ENCODE peak calls at places on chromosomes 5 and 9, in six cellular contexts. One of them, this sample, is unnamed.

GRCh38 chr9:93536874-93537273 is 39.5 kb upstream of the PHF2 start:
- DNase-seq in body of pancreas: no peak
- DNase-seq in MM.1S: no peak
- DNase-seq in upper lobe of right lung: no peak
- DNase-seq in H9: no peak
- DNase-seq in neural progenitor cell: peak; percentile 12
- DNase-seq in this sample: no peak

GRCh38 chr5:142472306-142472951 is 147.6 kb upstream of the SPRY4 start:
- DNase-seq in body of pancreas: no peak
- DNase-seq in MM.1S: no peak
- DNase-seq in upper lobe of right lung: no peak
- DNase-seq in H9: no peak
- DNase-seq in neural progenitor cell: no peak
- DNase-seq in this sample: peak; percentile 9

GRCh38 chr9:84811726-84812074 is 142.2 kb downstream of the NTRK2 start:
- DNase-seq in body of pancreas: no peak
- DNase-seq in MM.1S: no peak
- DNase-seq in upper lobe of right lung: no peak
- DNase-seq in H9: no peak
- DNase-seq in neural progenitor cell: peak; percentile 7
- DNase-seq in this sample: no peak

GRCh38 chr9:84419203-84419602 is 78.6 kb upstream of the SLC28A3 start:
- DNase-seq in body of pancreas: no peak
- DNase-seq in MM.1S: no peak
- DNase-seq in upper lobe of right lung: no peak
- DNase-seq in H9: no peak
- DNase-seq in neural progenitor cell: peak; percentile 31
- DNase-seq in this sample: no peak

GRCh38 chr9:133979921-133980863 is 11.9 kb downstream of the VAV2 start:
- DNase-seq in body of pancreas: peak; percentile 83
- DNase-seq in MM.1S: no peak
- DNase-seq in upper lobe of right lung: peak; percentile 60
- DNase-seq in H9: no peak
- DNase-seq in neural progenitor cell: no peak
- DNase-seq in this sample: no peak

GRCh38 chr9:132973713-132974112 is 4.8 kb upstream of the GFI1B start:
- DNase-seq in body of pancreas: no peak
- DNase-seq in MM.1S: peak; percentile 20
- DNase-seq in upper lobe of right lung: no peak
- DNase-seq in H9: no peak
- DNase-seq in neural progenitor cell: no peak
- DNase-seq in this sample: no peak

GRCh38 chr5:36936309-36936708 is 59.7 kb downstream of the NIPBL start:
- DNase-seq in body of pancreas: no peak
- DNase-seq in MM.1S: no peak
- DNase-seq in upper lobe of right lung: no peak
- DNase-seq in H9: no peak
- DNase-seq in neural progenitor cell: no peak
- DNase-seq in this sample: no peak

GRCh38 chr5:35089688-35090314 is 42.1 kb upstream of the AGXT2 start:
- DNase-seq in body of pancreas: peak; percentile 64
- DNase-seq in MM.1S: peak; percentile 45
- DNase-seq in upper lobe of right lung: no peak
- DNase-seq in H9: peak; percentile 73
- DNase-seq in neural progenitor cell: peak; percentile 73
- DNase-seq in this sample: peak; percentile 31

GRCh38 chr5:87081511-87082372 is 185.9 kb upstream of the RASA1 start:
- DNase-seq in body of pancreas: no peak
- DNase-seq in MM.1S: peak; percentile 68
- DNase-seq in upper lobe of right lung: no peak
- DNase-seq in H9: no peak
- DNase-seq in neural progenitor cell: no peak
- DNase-seq in this sample: no peak

GRCh38 chr9:34992376-34992951 is 2.9 kb downstream of the DNAJB5 start:
- DNase-seq in body of pancreas: peak; percentile 48
- DNase-seq in MM.1S: no peak
- DNase-seq in upper lobe of right lung: no peak
- DNase-seq in H9: peak; percentile 45
- DNase-seq in neural progenitor cell: peak; percentile 8
- DNase-seq in this sample: no peak

GRCh38 chr9:84254972-84255371 is 85.6 kb downstream of the SLC28A3 start:
- DNase-seq in body of pancreas: peak; percentile 61
- DNase-seq in MM.1S: no peak
- DNase-seq in upper lobe of right lung: peak; percentile 68
- DNase-seq in H9: no peak
- DNase-seq in neural progenitor cell: no peak
- DNase-seq in this sample: no peak

GRCh38 chr9:131476777-131477345 is 25.9 kb upstream of the POMT1 start:
- DNase-seq in body of pancreas: no peak
- DNase-seq in MM.1S: no peak
- DNase-seq in upper lobe of right lung: peak; percentile 57
- DNase-seq in H9: no peak
- DNase-seq in neural progenitor cell: no peak
- DNase-seq in this sample: no peak

GRCh38 chr9:127336086-127336485 is 60.9 kb upstream of the SLC2A8 start:
- DNase-seq in body of pancreas: no peak
- DNase-seq in MM.1S: no peak
- DNase-seq in upper lobe of right lung: no peak
- DNase-seq in H9: no peak
- DNase-seq in neural progenitor cell: no peak
- DNase-seq in this sample: no peak

GRCh38 chr9:79736051-79736450 is 164.3 kb downstream of the TLE4 start:
- DNase-seq in body of pancreas: no peak
- DNase-seq in MM.1S: no peak
- DNase-seq in upper lobe of right lung: no peak
- DNase-seq in H9: no peak
- DNase-seq in neural progenitor cell: no peak
- DNase-seq in this sample: no peak

GRCh38 chr5:141355641-141356040 is 820 bp downstream of the PCDHGA4 start:
- DNase-seq in body of pancreas: no peak
- DNase-seq in MM.1S: no peak
- DNase-seq in upper lobe of right lung: no peak
- DNase-seq in H9: no peak
- DNase-seq in neural progenitor cell: no peak
- DNase-seq in this sample: no peak

GRCh38 chr5:141359790-141360426 is at the start of gene PCDHGB2:
- DNase-seq in body of pancreas: no peak
- DNase-seq in MM.1S: peak; percentile 50
- DNase-seq in upper lobe of right lung: no peak
- DNase-seq in H9: peak; percentile 50
- DNase-seq in neural progenitor cell: peak; percentile 38
- DNase-seq in this sample: no peak

GRCh38 chr5:141354900-141355469 is at the start of gene PCDHGA4:
- DNase-seq in body of pancreas: no peak
- DNase-seq in MM.1S: no peak
- DNase-seq in upper lobe of right lung: no peak
- DNase-seq in H9: no peak
- DNase-seq in neural progenitor cell: no peak
- DNase-seq in this sample: no peak

GRCh38 chr5:141356950-141357349 is 2.1 kb downstream of the PCDHGA4 start:
- DNase-seq in body of pancreas: no peak
- DNase-seq in MM.1S: no peak
- DNase-seq in upper lobe of right lung: no peak
- DNase-seq in H9: no peak
- DNase-seq in neural progenitor cell: no peak
- DNase-seq in this sample: no peak

DNA sequence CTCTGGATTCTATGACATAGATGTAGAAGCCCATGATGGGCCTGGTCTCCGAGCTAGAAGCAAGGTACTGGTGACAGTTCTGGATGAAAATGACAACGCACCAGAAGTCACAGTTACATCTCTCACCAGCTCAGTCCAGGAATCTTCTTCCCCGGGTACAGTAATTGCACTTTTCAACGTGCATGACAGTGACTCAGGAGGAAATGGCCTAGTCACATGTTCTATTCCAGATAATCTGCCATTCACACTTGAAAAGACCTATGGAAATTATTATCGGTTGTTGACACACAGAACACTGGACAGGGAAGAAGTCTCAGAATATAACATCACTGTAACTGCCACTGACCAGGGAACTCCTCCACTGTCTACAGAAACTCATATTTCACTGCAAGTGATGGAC is 1.3 kb downstream of the PCDHGA4 start:
- DNase-seq in body of pancreas: no peak
- DNase-seq in MM.1S: no peak
- DNase-seq in upper lobe of right lung: no peak
- DNase-seq in H9: no peak
- DNase-seq in neural progenitor cell: no peak
- DNase-seq in this sample: no peak
- H3K9me3 ChIP-seq in body of pancreas: peaks cover 5% of the 10 kb centered on the region
- H3K9me3 ChIP-seq in MM.1S: no peaks in the 10 kb centered on the region
- H3K9me3 ChIP-seq in upper lobe of right lung: peaks cover 20% of the 10 kb centered on the region
- H3K9me3 ChIP-seq in H9: peaks cover 29% of the 10 kb centered on the region
- H3K9me3 ChIP-seq in neural progenitor cell: peaks cover 17% of the 10 kb centered on the region
- H3K9me3 ChIP-seq in this sample: peaks cover 27% of the 10 kb centered on the region

GRCh38 chr9:72814083-72814482 is 138.8 kb downstream of the ALDH1A1 start:
- DNase-seq in body of pancreas: no peak
- DNase-seq in MM.1S: no peak
- DNase-seq in upper lobe of right lung: no peak
- DNase-seq in H9: no peak
- DNase-seq in neural progenitor cell: no peak
- DNase-seq in this sample: no peak
- TF ChIP-seq CTCF in body of pancreas: no peak
- TF ChIP-seq CTCF in MM.1S: no peak
- TF ChIP-seq CTCF in upper lobe of right lung: no peak
- TF ChIP-seq CTCF in H9: no peak
- TF ChIP-seq CTCF in neural progenitor cell: no peak
- TF ChIP-seq CTCF in this sample: no peak

DNA sequence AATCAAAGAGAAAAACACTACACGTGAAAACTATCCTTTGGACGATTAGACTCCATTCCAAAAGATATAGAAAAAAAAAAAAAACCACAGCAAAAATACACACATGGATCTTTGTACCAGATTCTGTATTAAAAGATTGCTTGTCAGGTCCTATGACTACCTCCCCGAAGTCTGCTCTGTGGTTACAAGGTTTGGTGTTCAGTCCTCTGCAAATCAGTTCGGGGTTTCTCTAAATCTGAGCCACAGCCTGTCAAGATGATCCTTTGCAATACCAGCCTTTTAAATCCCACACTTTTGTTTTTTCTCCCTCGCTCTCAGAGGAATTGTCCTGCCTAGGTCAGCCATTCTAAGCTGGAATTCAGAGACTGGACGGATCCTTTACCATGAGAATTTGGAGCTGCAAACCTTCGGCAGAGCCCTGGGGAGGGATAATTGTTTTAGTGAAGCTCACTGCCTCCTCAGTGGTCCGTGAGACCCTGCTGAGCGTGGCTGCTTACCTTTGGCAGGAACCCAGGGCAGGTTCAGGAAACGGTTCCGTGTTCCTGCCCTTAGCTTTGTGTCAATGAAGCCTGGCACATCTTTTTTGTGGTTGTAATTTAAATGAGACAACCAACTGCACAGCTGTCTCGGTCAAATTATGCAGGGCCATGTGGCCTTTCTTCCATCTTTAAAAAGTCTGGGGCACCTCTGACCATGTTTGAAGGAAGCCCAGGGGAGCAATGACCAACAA is 47.3 kb downstream of the EBF1 start:
- DNase-seq in body of pancreas: no peak
- DNase-seq in MM.1S: no peak
- DNase-seq in upper lobe of right lung: no peak
- DNase-seq in H9: no peak
- DNase-seq in neural progenitor cell: peak; percentile 81
- DNase-seq in this sample: no peak
- H3K27me3 ChIP-seq in body of pancreas: no peaks in the 10 kb centered on the region
- H3K27me3 ChIP-seq in MM.1S: no peaks in the 10 kb centered on the region
- H3K27me3 ChIP-seq in upper lobe of right lung: peaks cover 32% of the 10 kb centered on the region
- H3K27me3 ChIP-seq in H9: peaks cover 33% of the 10 kb centered on the region
- H3K27me3 ChIP-seq in neural progenitor cell: peaks cover 96% of the 10 kb centered on the region
- H3K27me3 ChIP-seq in this sample: peaks cover 61% of the 10 kb centered on the region

GRCh38 chr9:95947118-95947517 is 71.6 kb downstream of the ERCC6L2 start:
- DNase-seq in body of pancreas: no peak
- DNase-seq in MM.1S: no peak
- DNase-seq in upper lobe of right lung: no peak
- DNase-seq in H9: no peak
- DNase-seq in neural progenitor cell: no peak
- DNase-seq in this sample: no peak
- H3K9me3 ChIP-seq in body of pancreas: no peaks in the 10 kb centered on the region
- H3K9me3 ChIP-seq in MM.1S: no peaks in the 10 kb centered on the region
- H3K9me3 ChIP-seq in upper lobe of right lung: no peaks in the 10 kb centered on the region
- H3K9me3 ChIP-seq in H9: peaks cover 6% of the 10 kb centered on the region
- H3K9me3 ChIP-seq in neural progenitor cell: no peaks in the 10 kb centered on the region
- H3K9me3 ChIP-seq in this sample: no peaks in the 10 kb centered on the region

GRCh38 chr5:7850533-7851239 is at the start of gene CFAP90:
- DNase-seq in body of pancreas: peak; percentile 75
- DNase-seq in MM.1S: no peak
- DNase-seq in upper lobe of right lung: peak; percentile 86
- DNase-seq in H9: peak; percentile 93
- DNase-seq in neural progenitor cell: peak; percentile 95
- DNase-seq in this sample: peak; percentile 63
- TF ChIP-seq CTCF in body of pancreas: peak; percentile 64
- TF ChIP-seq CTCF in MM.1S: no peak
- TF ChIP-seq CTCF in upper lobe of right lung: peak; percentile 29
- TF ChIP-seq CTCF in H9: peak; percentile 74
- TF ChIP-seq CTCF in neural progenitor cell: peak; percentile 55
- TF ChIP-seq CTCF in this sample: peak; percentile 22

GRCh38 chr9:121654497-121655140 is 3.2 kb downstream of the DAB2IP start:
- DNase-seq in body of pancreas: peak; percentile 40
- DNase-seq in MM.1S: no peak
- DNase-seq in upper lobe of right lung: no peak
- DNase-seq in H9: no peak
- DNase-seq in neural progenitor cell: no peak
- DNase-seq in this sample: no peak
- H3K27me3 ChIP-seq in body of pancreas: no peaks in the 10 kb centered on the region
- H3K27me3 ChIP-seq in MM.1S: peaks cover 59% of the 10 kb centered on the region
- H3K27me3 ChIP-seq in upper lobe of right lung: no peaks in the 10 kb centered on the region
- H3K27me3 ChIP-seq in H9: no peaks in the 10 kb centered on the region
- H3K27me3 ChIP-seq in neural progenitor cell: no peaks in the 10 kb centered on the region
- H3K27me3 ChIP-seq in this sample: peaks cover 45% of the 10 kb centered on the region

GRCh38 chr5:177496111-177497010 is 1.0 kb downstream of the PDLIM7 start:
- DNase-seq in body of pancreas: peak; percentile 70
- DNase-seq in MM.1S: no peak
- DNase-seq in upper lobe of right lung: peak; percentile 76
- DNase-seq in H9: peak; percentile 94
- DNase-seq in neural progenitor cell: peak; percentile 97
- DNase-seq in this sample: no peak

GRCh38 chr5:177492841-177493240 is 4.6 kb downstream of the PDLIM7 start:
- DNase-seq in body of pancreas: no peak
- DNase-seq in MM.1S: no peak
- DNase-seq in upper lobe of right lung: no peak
- DNase-seq in H9: no peak
- DNase-seq in neural progenitor cell: no peak
- DNase-seq in this sample: no peak

GRCh38 chr5:177495243-177496060 is 2.0 kb downstream of the PDLIM7 start:
- DNase-seq in body of pancreas: no peak
- DNase-seq in MM.1S: no peak
- DNase-seq in upper lobe of right lung: peak; percentile 72
- DNase-seq in H9: peak; percentile 92
- DNase-seq in neural progenitor cell: peak; percentile 95
- DNase-seq in this sample: no peak

GRCh38 chr5:177493795-177494355 is 3.5 kb downstream of the PDLIM7 start:
- DNase-seq in body of pancreas: no peak
- DNase-seq in MM.1S: no peak
- DNase-seq in upper lobe of right lung: no peak
- DNase-seq in H9: no peak
- DNase-seq in neural progenitor cell: no peak
- DNase-seq in this sample: no peak

GRCh38 chr5:177494356-177495195 is 2.8 kb downstream of the PDLIM7 start:
- DNase-seq in body of pancreas: peak; percentile 48
- DNase-seq in MM.1S: no peak
- DNase-seq in upper lobe of right lung: peak; percentile 74
- DNase-seq in H9: peak; percentile 86
- DNase-seq in neural progenitor cell: peak; percentile 55
- DNase-seq in this sample: no peak
- H3K9me3 ChIP-seq in body of pancreas: no peaks in the 10 kb centered on the region
- H3K9me3 ChIP-seq in MM.1S: no peaks in the 10 kb centered on the region
- H3K9me3 ChIP-seq in upper lobe of right lung: no peaks in the 10 kb centered on the region
- H3K9me3 ChIP-seq in H9: no peaks in the 10 kb centered on the region
- H3K9me3 ChIP-seq in neural progenitor cell: no peaks in the 10 kb centered on the region
- H3K9me3 ChIP-seq in this sample: no peaks in the 10 kb centered on the region